ENCODE peak calls at places on chromosome 22, in five cellular contexts. J, W, T, C and Z are unnamed samples.

GRCh38 chr22:36237462-36238347 is 1.6 kb downstream of the APOL2 start:
- DNase-seq in J (no peak), W (no peak), T (no peak), C (no peak), Z (no peak)

GRCh38 chr22:48944756-48945620 is 882.7 kb downstream of the BRD1 start:
- DNase-seq in J (peak), W (no peak), T (no peak), C (no peak), Z (no peak)

GRCh38 chr22:24796056-24796455 is 10.0 kb upstream of the SGSM1 start:
- DNase-seq in J (no peak), W (no peak), T (no peak), C (no peak), Z (no peak)

GRCh38 chr22:33210129-33210784 is 152.1 kb upstream of the SYN3 start:
- DNase-seq in J (peak), W (peak), T (peak), C (no peak), Z (peak)

GRCh38 chr22:21947040-21948014 is 5.3 kb downstream of the PPM1F start:
- DNase-seq in J (no peak), W (peak), T (peak), C (no peak), Z (peak)

GRCh38 chr22:35918466-35918865 is 110.2 kb downstream of the RBFOX2 start:
- DNase-seq in J (no peak), W (no peak), T (peak), C (no peak), Z (no peak)

GRCh38 chr22:37515902-37516301 is 3.3 kb downstream of the CARD10 start:
- DNase-seq in J (no peak), W (no peak), T (no peak), C (no peak), Z (no peak)

GRCh38 chr22:19035474-19036228 is 86.6 kb downstream of the DGCR2 start:
- DNase-seq in J (no peak), W (no peak), T (peak), C (no peak), Z (no peak)

GRCh38 chr22:23495614-23496444 is 84.3 kb downstream of the IGLL1 start:
- DNase-seq in J (no peak), W (no peak), T (peak), C (no peak), Z (no peak)

GRCh38 chr22:35230839-35231584 is 26.3 kb upstream of the HMGXB4 start:
- DNase-seq in J (no peak), W (no peak), T (peak), C (no peak), Z (no peak)

GRCh38 chr22:25698986-25699385 is 43.0 kb upstream of the MYO18B start:
- DNase-seq in J (no peak), W (no peak), T (no peak), C (no peak), Z (no peak)

GRCh38 chr22:44972363-44973083 is 37.3 kb downstream of the PHF21B start:
- DNase-seq in J (no peak), W (no peak), T (no peak), C (no peak), Z (no peak)

GRCh38 chr22:26690654-26691376 is 33.4 kb downstream of the MIAT start:
- DNase-seq in J (no peak), W (no peak), T (no peak), C (no peak), Z (no peak)

GRCh38 chr22:26671317-26672059 is 14.1 kb downstream of the MIAT start:
- DNase-seq in J (no peak), W (peak), T (no peak), C (no peak), Z (no peak)

GRCh38 chr22:20056696-20057386 is 23.2 kb upstream of the DGCR8 start:
- DNase-seq in J (no peak), W (no peak), T (no peak), C (no peak), Z (no peak)

GRCh38 chr22:44293034-44293433 is 19.7 kb downstream of the SHISAL1 start:
- DNase-seq in J (no peak), W (no peak), T (no peak), C (no peak), Z (no peak)

GRCh38 chr22:35622132-35622913 is 5.2 kb upstream of the MB start:
- DNase-seq in J (peak), W (no peak), T (no peak), C (no peak), Z (no peak)

GRCh38 chr22:36467946-36468345 is 13.5 kb downstream of the TXN2 start:
- DNase-seq in J (no peak), W (peak), T (peak), C (peak), Z (no peak)

GRCh38 chr22:38792833-38793232 is 1.1 kb downstream of the DNAL4 start:
- DNase-seq in J (no peak), W (peak), T (peak), C (no peak), Z (no peak)

GRCh38 chr22:23836692-23837495 is 1.9 kb downstream of the DERL3 start:
- DNase-seq in J (no peak), W (no peak), T (no peak), C (no peak), Z (no peak)

GRCh38 chr22:45268958-45269844 is 15.5 kb upstream of the UPK3A start:
- DNase-seq in J (peak), W (peak), T (peak), C (no peak), Z (peak)

GRCh38 chr22:48406161-48406560 is 1421.5 kb downstream of the BRD1 start:
- DNase-seq in J (no peak), W (no peak), T (no peak), C (no peak), Z (no peak)

GRCh38 chr22:45134313-45134712 is 29.4 kb upstream of the NUP50 start:
- DNase-seq in J (no peak), W (no peak), T (no peak), C (no peak), Z (no peak)

GRCh38 chr22:49261616-49262015 is 566.1 kb downstream of the BRD1 start:
- DNase-seq in J (no peak), W (no peak), T (no peak), C (no peak), Z (no peak)

GRCh38 chr22:40407021-40407761 is 36.8 kb downstream of the SGSM3 start:
- DNase-seq in J (no peak), W (no peak), T (no peak), C (no peak), Z (no peak)

GRCh38 chr22:35971418-35972119 is 57.1 kb downstream of the RBFOX2 start:
- DNase-seq in J (peak), W (no peak), T (no peak), C (peak), Z (no peak)

GRCh38 chr22:21951931-21952465 is 650 bp downstream of the PPM1F start:
- DNase-seq in J (no peak), W (peak), T (peak), C (no peak), Z (peak)

GRCh38 chr22:37633082-37633692 is 6.3 kb upstream of the SH3BP1 start:
- DNase-seq in J (no peak), W (no peak), T (peak), C (no peak), Z (no peak)

GRCh38 chr22:48663297-48663696 is 1164.4 kb downstream of the BRD1 start:
- DNase-seq in J (no peak), W (no peak), T (peak), C (no peak), Z (no peak)

GRCh38 chr22:48749555-48750227 is 1078.0 kb downstream of the BRD1 start:
- DNase-seq in J (no peak), W (no peak), T (no peak), C (no peak), Z (no peak)

GRCh38 chr22:46845281-46846153 is 83.1 kb downstream of the TBC1D22A start:
- DNase-seq in J (no peak), W (no peak), T (no peak), C (no peak), Z (no peak)
- TF ChIP-seq CTCF in J (peak), W (peak), T (no peak), C (peak), Z (no peak)

GRCh38 chr22:50274311-50274710 is 4.1 kb upstream of the MAPK11 start:
- DNase-seq in J (peak), W (no peak), T (peak), C (no peak), Z (no peak)
- TF ChIP-seq CTCF in J (peak), W (peak), T (peak), C (peak), Z (no peak)

GRCh38 chr22:17920145-17920605 is 104.2 kb downstream of the MICAL3 start:
- DNase-seq in J (peak), W (peak), T (no peak), C (no peak), Z (peak)
- TF ChIP-seq CTCF in J (no peak), W (peak), T (no peak), C (no peak), Z (no peak)

GRCh38 chr22:41499624-41500280 is 30.8 kb downstream of the ACO2 start:
- DNase-seq in J (no peak), W (no peak), T (no peak), C (no peak), Z (no peak)

GRCh38 chr22:41500303-41500702 is 31.4 kb downstream of the ACO2 start:
- DNase-seq in J (no peak), W (no peak), T (no peak), C (no peak), Z (no peak)

GRCh38 chr22:41498322-41498721 is 29.4 kb downstream of the ACO2 start:
- DNase-seq in J (no peak), W (no peak), T (no peak), C (no peak), Z (no peak)

GRCh38 chr22:41504397-41504796 is 35.5 kb downstream of the ACO2 start:
- DNase-seq in J (peak), W (peak), T (peak), C (no peak), Z (no peak)

GRCh38 chr22:41501209-41501608 is 32.3 kb downstream of the ACO2 start:
- DNase-seq in J (no peak), W (no peak), T (peak), C (no peak), Z (no peak)
- TF ChIP-seq CTCF in J (no peak), W (peak), T (peak), C (peak), Z (no peak)

GRCh38 chr22:17540481-17540880 is 22.8 kb upstream of the SLC25A18 start:
- DNase-seq in J (no peak), W (no peak), T (no peak), C (no peak), Z (peak)
- TF ChIP-seq CTCF in J (no peak), W (no peak), T (peak), C (no peak), Z (no peak)

DNA sequence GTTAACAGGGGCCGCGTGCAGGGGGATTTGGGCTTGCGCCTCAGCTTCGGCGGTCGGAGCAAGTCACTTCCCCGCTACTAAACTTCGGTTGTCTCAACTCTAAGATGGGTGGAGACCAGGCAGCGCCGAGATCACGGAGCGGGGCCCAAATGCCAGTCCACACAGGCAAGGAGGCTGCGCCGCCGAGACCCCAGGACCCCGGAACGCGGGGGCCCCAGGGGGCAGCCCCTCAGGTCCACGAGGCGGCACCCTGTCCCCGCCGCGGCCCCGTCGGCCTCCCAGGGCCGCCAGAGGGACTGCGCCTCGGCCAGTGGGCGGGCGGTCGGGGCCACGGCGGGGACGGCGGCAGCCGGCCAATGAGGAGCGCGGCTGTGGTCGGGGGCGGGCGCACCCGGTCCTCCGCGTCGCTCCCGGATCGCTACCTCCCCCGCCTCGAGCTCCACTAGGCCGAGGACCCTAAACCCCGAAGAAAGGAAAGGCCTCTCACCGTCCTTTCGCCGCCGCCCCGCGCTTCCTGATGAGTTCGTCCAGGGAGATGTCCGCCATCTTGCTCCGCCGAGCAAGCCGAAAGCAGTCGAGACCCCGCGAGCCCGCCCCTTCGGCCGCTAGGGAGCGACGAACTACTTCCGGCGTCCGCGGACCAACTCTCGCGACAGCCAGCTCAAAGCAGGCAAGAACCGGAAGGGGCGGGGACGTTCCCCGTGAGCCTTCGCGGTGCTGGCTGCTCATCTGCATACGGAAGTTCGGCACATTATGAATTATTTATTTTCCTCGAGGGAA is at the start of gene POLDIP3:
- DNase-seq in J (peak), W (peak), T (peak), C (peak), Z (peak)
- TF ChIP-seq CTCF in J (no peak), W (peak), T (no peak), C (peak), Z (no peak)

GRCh38 chr22:41847300-41847699 is 14.4 kb downstream of the SREBF2 start:
- DNase-seq in J (no peak), W (peak), T (no peak), C (no peak), Z (no peak)

GRCh38 chr22:41844513-41844912 is 11.6 kb downstream of the SREBF2 start:
- DNase-seq in J (no peak), W (no peak), T (no peak), C (no peak), Z (no peak)

GRCh38 chr22:41846268-41847002 is 13.5 kb downstream of the SREBF2 start:
- DNase-seq in J (no peak), W (no peak), T (no peak), C (no peak), Z (no peak)

GRCh38 chr22:41845380-41846267 is 12.7 kb downstream of the SREBF2 start:
- DNase-seq in J (no peak), W (no peak), T (no peak), C (no peak), Z (no peak)

DNA sequence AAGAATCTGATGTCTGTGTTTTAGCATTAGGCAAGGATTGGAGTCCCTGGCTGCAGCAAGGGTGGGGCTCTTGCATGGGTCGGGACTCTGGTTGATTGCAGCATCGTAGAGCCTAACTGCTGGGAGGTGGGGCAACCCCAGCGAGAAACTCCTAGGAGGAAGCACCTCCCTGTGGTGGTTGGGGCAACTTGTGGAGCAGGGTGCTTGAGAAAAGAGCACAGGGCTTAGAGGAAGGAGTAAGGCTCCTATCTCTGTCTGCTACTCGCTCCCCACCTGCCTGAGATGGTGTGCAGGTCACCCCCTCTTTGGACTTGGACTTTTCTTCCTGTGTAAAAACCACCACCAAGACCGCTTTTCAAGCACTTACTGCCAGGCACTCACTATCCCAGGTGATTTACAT is 15.6 kb downstream of the SREBF2 start:
- DNase-seq in J (no peak), W (no peak), T (peak), C (no peak), Z (no peak)
- TF ChIP-seq CTCF in J (no peak), W (peak), T (peak), C (no peak), Z (no peak)

DNA sequence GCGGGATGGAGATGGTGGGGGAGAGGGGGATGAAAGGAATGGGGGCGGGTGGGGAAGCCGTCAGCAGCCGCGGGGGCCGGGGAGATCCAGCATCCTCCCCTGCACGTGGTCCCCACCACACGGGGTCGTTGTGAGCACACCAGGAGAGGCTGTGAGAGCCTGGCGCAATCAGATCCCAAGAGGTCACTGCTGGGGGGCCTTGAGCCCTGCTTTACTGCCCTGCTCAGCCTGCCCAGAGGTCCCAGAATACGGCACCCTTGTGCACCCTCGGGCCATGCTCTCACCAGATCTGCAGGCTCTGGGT is 7.4 kb downstream of the CABP7 start:
- DNase-seq in J (no peak), W (no peak), T (peak), C (no peak), Z (peak)
- TF ChIP-seq CTCF in J (peak), W (peak), T (peak), C (peak), Z (no peak)

GRCh38 chr22:47115921-47116320 is 353.5 kb downstream of the TBC1D22A start:
- DNase-seq in J (no peak), W (no peak), T (no peak), C (no peak), Z (no peak)

GRCh38 chr22:47116426-47117341 is 354.2 kb downstream of the TBC1D22A start:
- DNase-seq in J (no peak), W (no peak), T (no peak), C (no peak), Z (no peak)

GRCh38 chr22:47113880-47114415 is 351.5 kb downstream of the TBC1D22A start:
- DNase-seq in J (no peak), W (no peak), T (no peak), C (no peak), Z (no peak)

GRCh38 chr22:47115518-47115890 is 353.1 kb downstream of the TBC1D22A start:
- DNase-seq in J (no peak), W (no peak), T (no peak), C (no peak), Z (no peak)

DNA sequence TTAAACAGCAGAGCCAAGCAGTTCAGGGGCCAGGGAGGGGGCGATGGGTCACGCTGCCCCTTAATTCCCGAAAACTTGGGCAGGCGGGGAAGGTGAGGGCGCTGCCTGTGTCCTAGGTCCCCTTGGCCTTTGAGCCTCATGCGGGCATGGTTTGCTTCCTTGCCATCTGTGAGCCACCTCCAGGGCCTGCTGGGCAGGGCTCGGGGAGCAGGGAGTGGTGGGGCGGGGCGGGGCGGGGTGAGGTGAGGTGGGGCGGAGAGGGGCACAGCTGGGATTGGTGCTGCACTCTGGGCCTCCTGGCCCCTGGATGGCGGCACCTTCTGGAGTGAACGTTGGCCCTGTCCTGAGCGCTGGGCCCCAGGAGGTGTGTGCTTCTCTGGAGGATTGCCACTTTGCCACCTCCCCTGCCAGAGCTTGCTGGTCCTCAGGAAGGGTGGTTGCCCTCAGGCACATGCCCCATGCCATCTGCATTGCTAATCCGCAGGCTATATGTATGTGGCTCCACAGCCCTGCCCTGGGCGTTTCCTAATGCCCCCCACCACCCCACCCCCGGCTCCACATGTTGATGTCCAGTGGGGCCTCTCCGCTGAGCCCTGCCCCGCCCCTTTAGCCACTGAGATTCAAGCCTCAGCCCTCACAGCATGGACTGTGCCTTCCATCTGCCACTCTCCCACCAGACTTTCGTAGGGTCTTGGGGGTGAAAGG is 352.5 kb downstream of the TBC1D22A start:
- DNase-seq in J (no peak), W (no peak), T (no peak), C (no peak), Z (no peak)
- TF ChIP-seq CTCF in J (no peak), W (no peak), T (no peak), C (no peak), Z (no peak)

DNA sequence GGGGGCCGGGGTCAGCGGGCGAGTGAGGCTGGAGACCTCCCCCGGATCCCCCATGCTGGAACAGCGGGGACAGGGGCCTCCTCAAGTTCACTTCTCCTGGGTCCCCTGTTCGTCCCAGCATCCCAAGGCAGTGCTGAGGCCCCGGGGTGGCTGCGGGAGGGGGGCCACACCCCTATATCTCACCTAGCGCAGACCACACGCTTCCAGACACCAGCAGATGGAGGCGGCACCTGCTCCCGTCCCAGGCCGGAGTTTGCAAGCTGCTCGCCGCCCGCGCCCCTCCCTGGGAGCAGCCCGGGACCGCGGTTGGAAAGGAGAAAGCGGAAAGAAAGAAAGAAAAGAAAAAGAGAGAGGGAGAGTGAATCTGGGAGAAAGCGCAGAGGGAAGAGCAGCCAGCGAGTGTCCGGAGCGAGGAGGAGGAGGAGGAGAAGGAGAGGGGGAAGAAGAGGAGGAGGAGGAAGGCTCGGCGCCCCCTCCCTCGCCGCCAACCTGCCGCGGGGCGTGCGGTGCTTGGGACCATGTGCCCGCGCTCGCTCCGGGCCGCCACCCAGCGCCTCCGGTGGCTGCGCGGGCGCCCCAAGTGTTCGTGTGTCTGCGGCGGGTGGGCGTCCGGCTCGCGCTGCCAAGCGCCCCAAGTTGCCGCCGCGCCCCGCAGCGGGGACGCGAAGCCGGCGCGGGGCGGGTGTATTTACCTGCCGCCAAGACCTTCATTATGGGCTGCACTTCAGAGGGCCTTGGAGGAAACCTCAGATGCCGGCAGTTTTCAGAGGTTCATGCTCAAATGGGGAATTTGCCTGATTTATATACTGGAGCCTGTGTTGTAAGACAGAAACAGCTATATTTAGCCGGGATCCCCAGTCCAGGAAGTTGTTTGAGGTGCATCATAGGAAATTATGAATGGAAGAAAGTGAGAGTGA is at the start of gene LIF:
- DNase-seq in J (no peak), W (peak), T (no peak), C (no peak), Z (no peak)
- TF ChIP-seq CTCF in J (no peak), W (peak), T (no peak), C (peak), Z (no peak)